ENCODE peak calls at places on chromosomes 11 and 22, in five cellular contexts. P is activated naive CD4-positive, alpha-beta T cell treated with Interleukin-2 at 50 U/mL for 16 hours; D is ELF-1; T is AG10803; O is NCI-H2227 treated with DMSO at 0.1 percent for 48 hours. J is an unnamed sample.

GRCh38 chr11:530960-531825 is 4.2 kb downstream of the HRAS start:
- DNase-seq in O (no peak), P (no peak), D (no peak), T (no peak), J (peak; percentile 35)

GRCh38 chr11:69483696-69484426 is 2.4 kb downstream of the LINC01488 start:
- DNase-seq in P (no peak), T (no peak), D (peak; percentile 61), O (no peak), J (no peak)

GRCh38 chr11:46183819-46184218 is 62.6 kb upstream of the PHF21A start:
- DNase-seq in O (no peak), D (no peak), P (no peak), T (no peak), J (no peak)

GRCh38 chr11:22787565-22788162 is 41.9 kb downstream of the SVIP start:
- DNase-seq in D (peak; percentile 4), P (peak; percentile 6), T (peak; percentile 46), O (peak; percentile 71), J (peak; percentile 44)

GRCh38 chr22:38311331-38311635 is 6.0 kb downstream of the CSNK1E start:
- DNase-seq in O (no peak), T (peak; percentile 43), P (no peak), D (no peak), J (no peak)

GRCh38 chr22:36775589-36775965 is 342 bp downstream of the IFT27 start:
- DNase-seq in T (peak; percentile 5), O (no peak), D (no peak), P (peak; percentile 36), J (peak; percentile 72)

GRCh38 chr11:13101836-13102574 is 92.9 kb downstream of the RASSF10 start:
- DNase-seq in T (no peak), O (no peak), D (peak; percentile 5), P (no peak), J (no peak)

GRCh38 chr11:22657101-22657694 is 9.2 kb upstream of the GAS2 start:
- DNase-seq in O (no peak), P (no peak), D (no peak), T (no peak), J (peak; percentile 60)

GRCh38 chr11:13251961-13252360 is 25.6 kb upstream of the BMAL1 start:
- DNase-seq in P (no peak), O (no peak), D (no peak), T (no peak), J (no peak)

GRCh38 chr11:86594746-86595145 is 77.7 kb downstream of the ME3 start:
- DNase-seq in P (no peak), D (no peak), T (no peak), O (no peak), J (no peak)

GRCh38 chr11:133153031-133153430 is 379.3 kb downstream of the OPCML start:
- DNase-seq in P (no peak), O (no peak), T (no peak), D (peak; percentile 65), J (peak; percentile 61)

GRCh38 chr11:10511046-10511711 is 29.8 kb downstream of the RNF141 start:
- DNase-seq in T (no peak), O (no peak), P (no peak), D (peak; percentile 88), J (peak; percentile 88)

GRCh38 chr11:79472736-79473536 is 32.1 kb upstream of the TENM4 start:
- DNase-seq in O (no peak), P (no peak), T (no peak), D (peak; percentile 78), J (peak; percentile 86)

GRCh38 chr22:19495562-19496323 is 16.0 kb downstream of the CDC45 start:
- DNase-seq in O (no peak), T (peak; percentile 39), D (no peak), P (no peak), J (no peak)

GRCh38 chr11:105719073-105719846 is 109.4 kb downstream of the GRIA4 start:
- DNase-seq in O (peak; percentile 27), D (no peak), T (no peak), P (no peak), J (no peak)

GRCh38 chr11:62269654-62270278 is at the start of gene SCGB2A2:
- DNase-seq in O (no peak), T (no peak), D (peak; percentile 5), P (no peak), J (peak; percentile 58)

GRCh38 chr22:17257578-17257977 is 38.3 kb upstream of the ADA2 start:
- DNase-seq in O (peak; percentile 59), T (no peak), P (no peak), D (peak; percentile 59), J (peak; percentile 68)

GRCh38 chr11:122852071-122852831 is 14.0 kb downstream of the CRTAM start:
- DNase-seq in O (no peak), T (peak; percentile 32), D (no peak), P (peak; percentile 15), J (no peak)

GRCh38 chr22:47695176-47695575 is 932.7 kb downstream of the TBC1D22A start:
- DNase-seq in D (no peak), T (no peak), O (no peak), P (no peak), J (no peak)

GRCh38 chr11:9760180-9760550 is 96.3 kb downstream of the SWAP70 start:
- DNase-seq in O (no peak), T (peak; percentile 99), P (no peak), D (no peak), J (no peak)

GRCh38 chr11:129249923-129250322 is 57.8 kb upstream of the ARHGAP32 start:
- DNase-seq in T (peak; percentile 65), P (no peak), D (no peak), O (no peak), J (no peak)

GRCh38 chr11:63985812-63986155 is 454 bp upstream of the OTUB1 start:
- DNase-seq in D (no peak), P (peak; percentile 77), O (no peak), T (no peak), J (no peak)

GRCh38 chr11:102788334-102789035 is 8.1 kb upstream of the MMP10 start:
- DNase-seq in D (no peak), O (no peak), P (no peak), T (no peak), J (no peak)

GRCh38 chr22:47090591-47091240 is 328.3 kb downstream of the TBC1D22A start:
- DNase-seq in D (peak; percentile 72), O (no peak), T (peak; percentile 74), P (peak; percentile 9), J (peak; percentile 85)

GRCh38 chr11:41289408-41289807 is 170.0 kb downstream of the LRRC4C start:
- DNase-seq in T (no peak), P (no peak), D (no peak), O (no peak), J (no peak)

GRCh38 chr22:42924436-42924835 is 67.4 kb upstream of the ARFGAP3 start:
- DNase-seq in T (no peak), P (no peak), D (no peak), O (no peak), J (no peak)

GRCh38 chr22:20296598-20296997 is 23.3 kb downstream of the DGCR6L start:
- DNase-seq in O (no peak), T (no peak), P (no peak), D (no peak), J (no peak)

GRCh38 chr11:73156686-73157085 is 14.6 kb upstream of the FCHSD2 start:
- DNase-seq in P (no peak), D (no peak), O (no peak), T (no peak), J (no peak)

GRCh38 chr11:69538840-69539239 is 57.4 kb downstream of the LINC01488 start:
- DNase-seq in O (no peak), T (no peak), D (no peak), P (no peak), J (no peak)

GRCh38 chr11:88569342-88569741 is 231.8 kb upstream of the CTSC start:
- DNase-seq in O (no peak), D (no peak), P (no peak), T (no peak), J (no peak)

GRCh38 chr11:75365711-75366181 is 14.3 kb upstream of the ARRB1 start:
- DNase-seq in T (peak; percentile 51), O (no peak), P (no peak), D (no peak), J (no peak)

GRCh38 chr22:36245805-36246356 is 6.6 kb upstream of the APOL2 start:
- DNase-seq in P (no peak), O (no peak), T (no peak), D (no peak), J (peak; percentile 18)

GRCh38 chr11:134915212-134915611 is 503.2 kb upstream of the B3GAT1 start:
- DNase-seq in T (no peak), O (no peak), P (no peak), D (no peak), J (no peak)